ENCODE peak calls at places on chromosomes 12 and 14, in seven cellular contexts. One of them, this sample, is unnamed.

GRCh38 chr12:40312982-40313576 is 88.3 kb downstream of the LRRK2 start:
- DNase-seq in stimulated activated CD4-positive, alpha-beta T cell treated with anti-CD3 and anti-CD28 coated beads, Interleukin-2, amount 100 ng/mL, for 48 hours: no peak
- DNase-seq in lung microvascular endothelial cell: peak; percentile 54
- DNase-seq in NCI-H146: no peak
- DNase-seq in stromal cell of bone marrow: no peak
- DNase-seq in RCC 7860: no peak
- DNase-seq in left ventricle myocardium inferior: no peak
- DNase-seq in this sample: no peak

GRCh38 chr12:54411398-54412241 is 7.4 kb downstream of the ITGA5 start:
- DNase-seq in stimulated activated CD4-positive, alpha-beta T cell treated with anti-CD3 and anti-CD28 coated beads, Interleukin-2, amount 100 ng/mL, for 48 hours: peak; percentile 58
- DNase-seq in lung microvascular endothelial cell: peak; percentile 98
- DNase-seq in NCI-H146: no peak
- DNase-seq in stromal cell of bone marrow: peak; percentile 99
- DNase-seq in RCC 7860: peak; percentile 94
- DNase-seq in left ventricle myocardium inferior: peak; percentile 68
- DNase-seq in this sample: peak; percentile 46

GRCh38 chr14:23566782-23567185 is 807 bp downstream of the AP1G2 start:
- DNase-seq in stimulated activated CD4-positive, alpha-beta T cell treated with anti-CD3 and anti-CD28 coated beads, Interleukin-2, amount 100 ng/mL, for 48 hours: no peak
- DNase-seq in lung microvascular endothelial cell: peak; percentile 18
- DNase-seq in NCI-H146: no peak
- DNase-seq in stromal cell of bone marrow: no peak
- DNase-seq in RCC 7860: no peak
- DNase-seq in left ventricle myocardium inferior: no peak
- DNase-seq in this sample: no peak

GRCh38 chr12:20369164-20370000 is 1.0 kb downstream of the PDE3A start:
- DNase-seq in stimulated activated CD4-positive, alpha-beta T cell treated with anti-CD3 and anti-CD28 coated beads, Interleukin-2, amount 100 ng/mL, for 48 hours: no peak
- DNase-seq in lung microvascular endothelial cell: peak; percentile 80
- DNase-seq in NCI-H146: peak; percentile 45
- DNase-seq in stromal cell of bone marrow: peak; percentile 47
- DNase-seq in RCC 7860: no peak
- DNase-seq in left ventricle myocardium inferior: peak; percentile 89
- DNase-seq in this sample: peak; percentile 83

GRCh38 chr12:26187429-26187828 is 7.9 kb upstream of the SSPN start:
- DNase-seq in stimulated activated CD4-positive, alpha-beta T cell treated with anti-CD3 and anti-CD28 coated beads, Interleukin-2, amount 100 ng/mL, for 48 hours: no peak
- DNase-seq in lung microvascular endothelial cell: no peak
- DNase-seq in NCI-H146: no peak
- DNase-seq in stromal cell of bone marrow: no peak
- DNase-seq in RCC 7860: no peak
- DNase-seq in left ventricle myocardium inferior: no peak
- DNase-seq in this sample: no peak

GRCh38 chr12:6698352-6699046 is 2.1 kb downstream of the PIANP start:
- DNase-seq in stimulated activated CD4-positive, alpha-beta T cell treated with anti-CD3 and anti-CD28 coated beads, Interleukin-2, amount 100 ng/mL, for 48 hours: no peak
- DNase-seq in lung microvascular endothelial cell: no peak
- DNase-seq in NCI-H146: no peak
- DNase-seq in stromal cell of bone marrow: no peak
- DNase-seq in RCC 7860: no peak
- DNase-seq in left ventricle myocardium inferior: no peak
- DNase-seq in this sample: no peak

GRCh38 chr14:61608245-61609142 is 86.8 kb upstream of the HIF1A start:
- DNase-seq in stimulated activated CD4-positive, alpha-beta T cell treated with anti-CD3 and anti-CD28 coated beads, Interleukin-2, amount 100 ng/mL, for 48 hours: no peak
- DNase-seq in lung microvascular endothelial cell: peak; percentile 67
- DNase-seq in NCI-H146: peak; percentile 91
- DNase-seq in stromal cell of bone marrow: no peak
- DNase-seq in RCC 7860: no peak
- DNase-seq in left ventricle myocardium inferior: no peak
- DNase-seq in this sample: no peak

GRCh38 chr14:31944256-31945073 is 132.6 kb upstream of the ARHGAP5 start:
- DNase-seq in stimulated activated CD4-positive, alpha-beta T cell treated with anti-CD3 and anti-CD28 coated beads, Interleukin-2, amount 100 ng/mL, for 48 hours: no peak
- DNase-seq in lung microvascular endothelial cell: no peak
- DNase-seq in NCI-H146: peak; percentile 43
- DNase-seq in stromal cell of bone marrow: no peak
- DNase-seq in RCC 7860: no peak
- DNase-seq in left ventricle myocardium inferior: no peak
- DNase-seq in this sample: no peak

GRCh38 chr14:64232095-64232830 is 61.9 kb downstream of the ESR2 start:
- DNase-seq in stimulated activated CD4-positive, alpha-beta T cell treated with anti-CD3 and anti-CD28 coated beads, Interleukin-2, amount 100 ng/mL, for 48 hours: no peak
- DNase-seq in lung microvascular endothelial cell: peak; percentile 98
- DNase-seq in NCI-H146: no peak
- DNase-seq in stromal cell of bone marrow: peak; percentile 79
- DNase-seq in RCC 7860: peak; percentile 39
- DNase-seq in left ventricle myocardium inferior: no peak
- DNase-seq in this sample: no peak

GRCh38 chr12:67981236-67982164 is 7.7 kb upstream of the IFNG-AS1 start:
- DNase-seq in stimulated activated CD4-positive, alpha-beta T cell treated with anti-CD3 and anti-CD28 coated beads, Interleukin-2, amount 100 ng/mL, for 48 hours: no peak
- DNase-seq in lung microvascular endothelial cell: peak; percentile 11
- DNase-seq in NCI-H146: peak; percentile 19
- DNase-seq in stromal cell of bone marrow: peak; percentile 87
- DNase-seq in RCC 7860: peak; percentile 88
- DNase-seq in left ventricle myocardium inferior: no peak
- DNase-seq in this sample: no peak

GRCh38 chr14:55600784-55601561 is 21.0 kb downstream of the KTN1 start:
- DNase-seq in stimulated activated CD4-positive, alpha-beta T cell treated with anti-CD3 and anti-CD28 coated beads, Interleukin-2, amount 100 ng/mL, for 48 hours: no peak
- DNase-seq in lung microvascular endothelial cell: peak; percentile 49
- DNase-seq in NCI-H146: no peak
- DNase-seq in stromal cell of bone marrow: no peak
- DNase-seq in RCC 7860: peak; percentile 64
- DNase-seq in left ventricle myocardium inferior: no peak
- DNase-seq in this sample: no peak

GRCh38 chr12:11580125-11580751 is 69.2 kb upstream of the ETV6 start:
- DNase-seq in stimulated activated CD4-positive, alpha-beta T cell treated with anti-CD3 and anti-CD28 coated beads, Interleukin-2, amount 100 ng/mL, for 48 hours: no peak
- DNase-seq in lung microvascular endothelial cell: peak; percentile 23
- DNase-seq in NCI-H146: no peak
- DNase-seq in stromal cell of bone marrow: peak; percentile 85
- DNase-seq in RCC 7860: peak; percentile 80
- DNase-seq in left ventricle myocardium inferior: no peak
- DNase-seq in this sample: no peak

GRCh38 chr12:51295651-51296050 is 25.4 kb upstream of the SMAGP start:
- DNase-seq in stimulated activated CD4-positive, alpha-beta T cell treated with anti-CD3 and anti-CD28 coated beads, Interleukin-2, amount 100 ng/mL, for 48 hours: no peak
- DNase-seq in lung microvascular endothelial cell: no peak
- DNase-seq in NCI-H146: no peak
- DNase-seq in stromal cell of bone marrow: no peak
- DNase-seq in RCC 7860: no peak
- DNase-seq in left ventricle myocardium inferior: no peak
- DNase-seq in this sample: no peak

GRCh38 chr14:100234511-100234910 is 4.4 kb upstream of the YY1 start:
- DNase-seq in stimulated activated CD4-positive, alpha-beta T cell treated with anti-CD3 and anti-CD28 coated beads, Interleukin-2, amount 100 ng/mL, for 48 hours: no peak
- DNase-seq in lung microvascular endothelial cell: no peak
- DNase-seq in NCI-H146: no peak
- DNase-seq in stromal cell of bone marrow: no peak
- DNase-seq in RCC 7860: no peak
- DNase-seq in left ventricle myocardium inferior: no peak
- DNase-seq in this sample: no peak

GRCh38 chr14:100652739-100653138 is 65.5 kb upstream of the BEGAIN start:
- DNase-seq in stimulated activated CD4-positive, alpha-beta T cell treated with anti-CD3 and anti-CD28 coated beads, Interleukin-2, amount 100 ng/mL, for 48 hours: no peak
- DNase-seq in lung microvascular endothelial cell: no peak
- DNase-seq in NCI-H146: no peak
- DNase-seq in stromal cell of bone marrow: no peak
- DNase-seq in RCC 7860: no peak
- DNase-seq in left ventricle myocardium inferior: no peak
- DNase-seq in this sample: no peak

GRCh38 chr12:3218150-3218845 is 141.1 kb downstream of the TSPAN9 start:
- DNase-seq in stimulated activated CD4-positive, alpha-beta T cell treated with anti-CD3 and anti-CD28 coated beads, Interleukin-2, amount 100 ng/mL, for 48 hours: no peak
- DNase-seq in lung microvascular endothelial cell: peak; percentile 96
- DNase-seq in NCI-H146: peak; percentile 77
- DNase-seq in stromal cell of bone marrow: peak; percentile 51
- DNase-seq in RCC 7860: no peak
- DNase-seq in left ventricle myocardium inferior: peak; percentile 85
- DNase-seq in this sample: no peak

GRCh38 chr12:47282206-47282605 is 202.4 kb upstream of the AMIGO2 start:
- DNase-seq in stimulated activated CD4-positive, alpha-beta T cell treated with anti-CD3 and anti-CD28 coated beads, Interleukin-2, amount 100 ng/mL, for 48 hours: no peak
- DNase-seq in lung microvascular endothelial cell: no peak
- DNase-seq in NCI-H146: no peak
- DNase-seq in stromal cell of bone marrow: peak; percentile 89
- DNase-seq in RCC 7860: no peak
- DNase-seq in left ventricle myocardium inferior: no peak
- DNase-seq in this sample: no peak

GRCh38 chr12:6987956-6988573 is 17.4 kb downstream of the EMG1 start:
- DNase-seq in stimulated activated CD4-positive, alpha-beta T cell treated with anti-CD3 and anti-CD28 coated beads, Interleukin-2, amount 100 ng/mL, for 48 hours: no peak
- DNase-seq in lung microvascular endothelial cell: no peak
- DNase-seq in NCI-H146: no peak
- DNase-seq in stromal cell of bone marrow: no peak
- DNase-seq in RCC 7860: no peak
- DNase-seq in left ventricle myocardium inferior: no peak
- DNase-seq in this sample: no peak

GRCh38 chr12:21559855-21560569 is 33.9 kb downstream of the SPX start:
- DNase-seq in stimulated activated CD4-positive, alpha-beta T cell treated with anti-CD3 and anti-CD28 coated beads, Interleukin-2, amount 100 ng/mL, for 48 hours: no peak
- DNase-seq in lung microvascular endothelial cell: peak; percentile 46
- DNase-seq in NCI-H146: no peak
- DNase-seq in stromal cell of bone marrow: peak; percentile 49
- DNase-seq in RCC 7860: peak; percentile 40
- DNase-seq in left ventricle myocardium inferior: no peak
- DNase-seq in this sample: no peak

GRCh38 chr14:64698899-64699298 is 5.3 kb upstream of the PLEKHG3 start:
- DNase-seq in stimulated activated CD4-positive, alpha-beta T cell treated with anti-CD3 and anti-CD28 coated beads, Interleukin-2, amount 100 ng/mL, for 48 hours: no peak
- DNase-seq in lung microvascular endothelial cell: no peak
- DNase-seq in NCI-H146: no peak
- DNase-seq in stromal cell of bone marrow: no peak
- DNase-seq in RCC 7860: no peak
- DNase-seq in left ventricle myocardium inferior: no peak
- DNase-seq in this sample: no peak

GRCh38 chr14:71243697-71244096 is 336.4 kb downstream of the PCNX1 start:
- DNase-seq in stimulated activated CD4-positive, alpha-beta T cell treated with anti-CD3 and anti-CD28 coated beads, Interleukin-2, amount 100 ng/mL, for 48 hours: no peak
- DNase-seq in lung microvascular endothelial cell: no peak
- DNase-seq in NCI-H146: no peak
- DNase-seq in stromal cell of bone marrow: peak; percentile 69
- DNase-seq in RCC 7860: no peak
- DNase-seq in left ventricle myocardium inferior: no peak
- DNase-seq in this sample: no peak

GRCh38 chr14:84579292-84579691 is 950.7 kb upstream of the FLRT2 start:
- DNase-seq in stimulated activated CD4-positive, alpha-beta T cell treated with anti-CD3 and anti-CD28 coated beads, Interleukin-2, amount 100 ng/mL, for 48 hours: no peak
- DNase-seq in lung microvascular endothelial cell: no peak
- DNase-seq in NCI-H146: no peak
- DNase-seq in stromal cell of bone marrow: no peak
- DNase-seq in RCC 7860: no peak
- DNase-seq in left ventricle myocardium inferior: no peak
- DNase-seq in this sample: no peak

GRCh38 chr12:61251076-61251475 is 1009.1 kb upstream of the USP15 start:
- DNase-seq in stimulated activated CD4-positive, alpha-beta T cell treated with anti-CD3 and anti-CD28 coated beads, Interleukin-2, amount 100 ng/mL, for 48 hours: no peak
- DNase-seq in lung microvascular endothelial cell: no peak
- DNase-seq in NCI-H146: no peak
- DNase-seq in stromal cell of bone marrow: no peak
- DNase-seq in RCC 7860: no peak
- DNase-seq in left ventricle myocardium inferior: no peak
- DNase-seq in this sample: no peak

GRCh38 chr14:101301011-101301410 is 260.3 kb upstream of the DIO3 start:
- DNase-seq in stimulated activated CD4-positive, alpha-beta T cell treated with anti-CD3 and anti-CD28 coated beads, Interleukin-2, amount 100 ng/mL, for 48 hours: no peak
- DNase-seq in lung microvascular endothelial cell: no peak
- DNase-seq in NCI-H146: no peak
- DNase-seq in stromal cell of bone marrow: no peak
- DNase-seq in RCC 7860: no peak
- DNase-seq in left ventricle myocardium inferior: no peak
- DNase-seq in this sample: no peak

GRCh38 chr12:106112094-106112822 is 26.5 kb downstream of the NUAK1 start:
- DNase-seq in stimulated activated CD4-positive, alpha-beta T cell treated with anti-CD3 and anti-CD28 coated beads, Interleukin-2, amount 100 ng/mL, for 48 hours: no peak
- DNase-seq in lung microvascular endothelial cell: no peak
- DNase-seq in NCI-H146: no peak
- DNase-seq in stromal cell of bone marrow: no peak
- DNase-seq in RCC 7860: peak; percentile 38
- DNase-seq in left ventricle myocardium inferior: no peak
- DNase-seq in this sample: peak; percentile 10

GRCh38 chr14:42110167-42110566 is 503.5 kb downstream of the LRFN5 start:
- DNase-seq in stimulated activated CD4-positive, alpha-beta T cell treated with anti-CD3 and anti-CD28 coated beads, Interleukin-2, amount 100 ng/mL, for 48 hours: no peak
- DNase-seq in lung microvascular endothelial cell: no peak
- DNase-seq in NCI-H146: peak; percentile 4
- DNase-seq in stromal cell of bone marrow: peak; percentile 63
- DNase-seq in RCC 7860: peak; percentile 31
- DNase-seq in left ventricle myocardium inferior: no peak
- DNase-seq in this sample: no peak

GRCh38 chr14:20657216-20658211 is 16.0 kb upstream of the OR6S1 start:
- DNase-seq in stimulated activated CD4-positive, alpha-beta T cell treated with anti-CD3 and anti-CD28 coated beads, Interleukin-2, amount 100 ng/mL, for 48 hours: no peak
- DNase-seq in lung microvascular endothelial cell: no peak
- DNase-seq in NCI-H146: peak; percentile 20
- DNase-seq in stromal cell of bone marrow: no peak
- DNase-seq in RCC 7860: peak; percentile 10
- DNase-seq in left ventricle myocardium inferior: no peak
- DNase-seq in this sample: peak; percentile 45

GRCh38 chr14:90191585-90191984 is 64.8 kb upstream of the PSMC1 start:
- DNase-seq in stimulated activated CD4-positive, alpha-beta T cell treated with anti-CD3 and anti-CD28 coated beads, Interleukin-2, amount 100 ng/mL, for 48 hours: no peak
- DNase-seq in lung microvascular endothelial cell: no peak
- DNase-seq in NCI-H146: no peak
- DNase-seq in stromal cell of bone marrow: no peak
- DNase-seq in RCC 7860: no peak
- DNase-seq in left ventricle myocardium inferior: no peak
- DNase-seq in this sample: no peak

GRCh38 chr12:101086490-101086889 is 123.5 kb downstream of the SLC5A8 start:
- DNase-seq in stimulated activated CD4-positive, alpha-beta T cell treated with anti-CD3 and anti-CD28 coated beads, Interleukin-2, amount 100 ng/mL, for 48 hours: no peak
- DNase-seq in lung microvascular endothelial cell: no peak
- DNase-seq in NCI-H146: no peak
- DNase-seq in stromal cell of bone marrow: no peak
- DNase-seq in RCC 7860: peak; percentile 14
- DNase-seq in left ventricle myocardium inferior: no peak
- DNase-seq in this sample: no peak

GRCh38 chr14:74868739-74869138 is 7.2 kb downstream of the PROX2 start:
- DNase-seq in stimulated activated CD4-positive, alpha-beta T cell treated with anti-CD3 and anti-CD28 coated beads, Interleukin-2, amount 100 ng/mL, for 48 hours: no peak
- DNase-seq in lung microvascular endothelial cell: no peak
- DNase-seq in NCI-H146: no peak
- DNase-seq in stromal cell of bone marrow: no peak
- DNase-seq in RCC 7860: no peak
- DNase-seq in left ventricle myocardium inferior: no peak
- DNase-seq in this sample: no peak

GRCh38 chr14:80959448-80960006 is 4.1 kb downstream of the TSHR start:
- DNase-seq in stimulated activated CD4-positive, alpha-beta T cell treated with anti-CD3 and anti-CD28 coated beads, Interleukin-2, amount 100 ng/mL, for 48 hours: no peak
- DNase-seq in lung microvascular endothelial cell: no peak
- DNase-seq in NCI-H146: no peak
- DNase-seq in stromal cell of bone marrow: no peak
- DNase-seq in RCC 7860: no peak
- DNase-seq in left ventricle myocardium inferior: no peak
- DNase-seq in this sample: no peak